ENCODE peak calls at places on chromosome 2, in four cellular contexts. U is mammary epithelial cell, I is kidney epithelial cell, E is foreskin fibroblast. F is an unnamed sample.

GRCh38 chr2:127056086-127056485 is 50.9 kb downstream of the BIN1 start:
- DNase-seq in E (no peak), U (no peak), I (no peak), F (no peak)

GRCh38 chr2:9795071-9795470 is 48.2 kb upstream of the TAF1B start:
- DNase-seq in E (no peak), U (no peak), I (no peak), F (no peak)

GRCh38 chr2:47008381-47009280 is 93.0 kb upstream of the MCFD2 start:
- DNase-seq in E (peak), U (no peak), I (no peak), F (no peak)

GRCh38 chr2:60867848-60868247 is 13.5 kb upstream of the REL start:
- DNase-seq in U (no peak), I (no peak), E (no peak), F (no peak)

GRCh38 chr2:187527262-187527661 is 27.0 kb downstream of the TFPI start:
- DNase-seq in E (peak), I (no peak), U (no peak), F (no peak)

GRCh38 chr2:161048317-161048716 is 111.9 kb upstream of the TANK start:
- DNase-seq in E (no peak), I (no peak), U (no peak), F (no peak)

GRCh38 chr2:192195548-192196418 is 1.1 kb upstream of the TMEFF2 start:
- DNase-seq in E (peak), U (no peak), I (no peak), F (peak)

GRCh38 chr2:141331127-141331526 is 799.7 kb downstream of the LRP1B start:
- DNase-seq in E (peak), I (peak), U (peak), F (peak)

GRCh38 chr2:159938375-159938774 is 124.0 kb downstream of the PLA2R1 start:
- DNase-seq in I (no peak), U (no peak), E (no peak), F (no peak)

GRCh38 chr2:232438951-232439757 is 16.8 kb upstream of the ALPI start:
- DNase-seq in E (peak), I (no peak), U (no peak), F (no peak)

GRCh38 chr2:226699321-226699720 is 100.3 kb downstream of the IRS1 start:
- DNase-seq in E (peak), I (no peak), U (no peak), F (no peak)

GRCh38 chr2:109272461-109272860 is 143.5 kb downstream of the SH3RF3 start:
- DNase-seq in E (peak), U (no peak), I (no peak), F (no peak)

GRCh38 chr2:932320-933221 is 18.1 kb upstream of the SNTG2 start:
- DNase-seq in E (peak), U (no peak), I (no peak), F (no peak)

GRCh38 chr2:112834379-112835014 is 2.1 kb downstream of the IL1B start:
- DNase-seq in I (no peak), U (no peak), E (peak), F (no peak)

GRCh38 chr2:219475697-219476604 is 22.7 kb upstream of the GMPPA start:
- DNase-seq in I (no peak), U (no peak), E (peak), F (no peak)

GRCh38 chr2:177282101-177282573 is 17.6 kb upstream of the NFE2L2 start:
- DNase-seq in E (peak), U (no peak), I (no peak), F (no peak)

GRCh38 chr2:182694189-182694588 is 21.9 kb upstream of the DNAJC10 start:
- DNase-seq in I (no peak), E (no peak), U (no peak), F (no peak)

GRCh38 chr2:223123859-223124610 is 72.0 kb downstream of the KCNE4 start:
- DNase-seq in U (no peak), I (no peak), E (peak), F (no peak)

GRCh38 chr2:28338046-28338753 is 54.5 kb upstream of the FOSL2 start:
- DNase-seq in I (no peak), U (no peak), E (peak), F (no peak)

GRCh38 chr2:120609826-120610395 is 125.8 kb upstream of the GLI2 start:
- DNase-seq in E (no peak), I (no peak), U (no peak), F (no peak)

GRCh38 chr2:124187948-124188347 is 162.9 kb downstream of the CNTNAP5 start:
- DNase-seq in I (no peak), U (no peak), E (no peak), F (no peak)

GRCh38 chr2:147851244-147851930 is 6.6 kb downstream of the ACVR2A start:
- DNase-seq in I (no peak), U (no peak), E (no peak), F (no peak)

GRCh38 chr2:191638079-191638801 is 39.7 kb upstream of the NABP1 start:
- DNase-seq in E (peak), U (no peak), I (no peak), F (no peak)

GRCh38 chr2:195407782-195408181 is 249.2 kb upstream of the SLC39A10 start:
- DNase-seq in U (peak), I (no peak), E (peak), F (peak)

GRCh38 chr2:2877427-2877826 is 500.2 kb downstream of the EIPR1 start:
- DNase-seq in E (no peak), I (no peak), U (no peak), F (no peak)

GRCh38 chr2:98702127-98702802 is 28.7 kb downstream of the MGAT4A start:
- DNase-seq in I (no peak), U (no peak), E (peak), F (no peak)

GRCh38 chr2:218202266-218202665 is 14.7 kb upstream of the ARPC2 start:
- DNase-seq in E (peak), U (no peak), I (no peak), F (no peak)

GRCh38 chr2:133673570-133673969 is 105.3 kb upstream of the NCKAP5 start:
- DNase-seq in E (no peak), U (no peak), I (no peak), F (no peak)

GRCh38 chr2:40202798-40203400 is 249.0 kb downstream of the SLC8A1 start:
- DNase-seq in E (peak), I (no peak), U (no peak), F (peak)

GRCh38 chr2:36607947-36608346 is 10.0 kb upstream of the FEZ2 start:
- DNase-seq in U (no peak), I (no peak), E (peak), F (no peak)

GRCh38 chr2:11697103-11697871 is 27.3 kb upstream of the NTSR2 start:
- DNase-seq in I (peak), U (peak), E (peak), F (no peak)

GRCh38 chr2:149648282-149649030 is 60.9 kb upstream of the MMADHC start:
- DNase-seq in E (peak), U (peak), I (peak), F (peak)
- TF ChIP-seq CTCF in E (no peak), U (no peak), I (no peak), F (peak)

GRCh38 chr2:199850718-199851498 is at the start of gene FTCDNL1:
- DNase-seq in E (peak), U (peak), I (no peak), F (peak)
- TF ChIP-seq CTCF in E (peak), U (peak), I (peak), F (peak)

DNA sequence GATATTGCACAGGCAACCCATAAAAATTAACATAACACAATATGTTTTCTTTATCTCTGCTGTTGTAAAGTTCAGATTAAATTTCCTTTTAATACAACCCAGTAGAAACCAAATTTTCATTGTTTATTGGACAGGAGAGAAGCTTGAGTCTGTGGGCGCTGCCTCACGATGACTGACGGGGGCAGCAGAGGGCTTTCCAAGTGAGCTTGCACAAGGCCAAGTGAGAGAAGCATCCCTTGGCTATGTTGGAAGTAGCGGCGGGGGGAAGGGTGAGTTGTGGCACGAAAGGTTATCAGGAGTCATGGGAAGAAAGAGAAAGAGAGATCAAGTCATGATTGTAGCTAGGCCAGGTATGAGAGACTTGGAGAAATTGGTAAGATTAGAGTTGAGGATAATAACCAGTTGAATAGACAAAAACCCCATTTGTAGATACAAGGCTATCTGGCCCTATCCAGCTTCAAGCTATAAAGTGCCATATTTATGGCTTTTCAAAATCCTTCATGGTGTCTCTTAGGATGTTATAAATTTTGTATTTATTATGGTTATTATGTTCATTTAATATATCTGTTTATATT is 413.7 kb upstream of the FAM98A start:
- DNase-seq in E (peak), U (peak), I (peak), F (peak)
- TF ChIP-seq CTCF in E (peak), U (peak), I (peak), F (peak)

DNA sequence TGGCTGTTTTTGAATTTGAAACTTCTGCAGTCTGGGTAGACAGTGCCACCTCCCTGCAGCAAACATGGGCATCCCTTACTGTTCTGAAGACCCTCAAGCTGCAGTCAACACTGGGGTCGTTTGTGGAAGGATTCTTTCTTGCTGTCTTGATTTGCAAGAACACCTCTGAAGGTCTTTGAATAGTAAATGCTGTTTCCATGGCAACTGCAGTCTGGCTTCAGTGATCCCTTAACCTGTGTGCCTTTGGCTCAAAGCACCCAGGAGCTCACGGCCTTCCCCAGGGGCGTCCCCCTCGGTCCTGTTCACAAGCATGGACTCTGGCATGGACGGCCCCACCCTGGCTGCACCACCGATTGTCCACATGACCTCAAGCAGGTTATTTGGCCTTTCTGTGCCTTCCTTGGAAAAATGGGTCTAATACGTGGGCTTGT is 38.3 kb downstream of the LRRFIP1 start:
- DNase-seq in E (no peak), I (no peak), U (no peak), F (no peak)
- TF ChIP-seq CTCF in E (no peak), I (peak), U (peak), F (no peak)

GRCh38 chr2:238884812-238885408 is 37.0 kb downstream of the TWIST2 start:
- DNase-seq in E (no peak), U (no peak), I (no peak), F (no peak)

GRCh38 chr2:238884122-238884811 is 36.4 kb downstream of the TWIST2 start:
- DNase-seq in U (no peak), I (no peak), E (no peak), F (no peak)

GRCh38 chr2:238888781-238889180 is 40.9 kb downstream of the TWIST2 start:
- DNase-seq in E (peak), U (no peak), I (no peak), F (no peak)

GRCh38 chr2:238887616-238888015 is 39.7 kb downstream of the TWIST2 start:
- DNase-seq in E (no peak), I (no peak), U (no peak), F (no peak)

DNA sequence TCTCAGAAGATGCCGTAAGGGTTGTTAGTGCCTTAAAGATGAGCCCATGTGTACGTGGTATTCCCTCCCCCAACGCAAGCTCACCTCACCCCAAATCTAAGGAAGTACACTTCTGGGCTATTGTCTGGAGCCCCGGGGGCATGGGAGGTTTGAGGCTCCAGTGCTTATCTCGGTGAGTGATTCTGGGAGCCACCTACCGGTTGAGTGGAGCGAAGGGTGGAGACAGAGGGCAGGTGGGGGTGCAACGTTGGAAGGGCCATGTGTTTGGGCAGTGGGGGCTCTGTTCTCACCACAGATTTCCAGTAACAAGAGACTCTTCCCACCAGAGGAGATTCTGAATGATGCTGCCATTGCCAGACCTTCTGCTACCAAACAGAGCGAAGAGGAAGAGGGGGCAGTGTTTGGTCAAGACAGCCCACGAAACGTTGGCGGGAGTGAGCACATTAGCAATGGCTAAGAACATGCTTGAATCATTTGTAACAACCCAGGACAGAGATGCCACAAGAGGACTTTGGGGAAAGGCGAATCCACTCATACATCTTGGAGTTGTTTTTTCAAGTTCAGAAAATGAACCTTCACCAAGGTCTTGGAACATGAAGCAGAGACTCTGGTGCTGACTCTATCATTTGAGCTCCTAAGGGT is 38.7 kb downstream of the TWIST2 start:
- DNase-seq in U (no peak), E (peak), I (no peak), F (no peak)
- TF ChIP-seq CTCF in U (no peak), E (peak), I (no peak), F (peak)

GRCh38 chr2:119264781-119265692 is 41.4 kb downstream of the STEAP3 start:
- DNase-seq in I (no peak), U (peak), E (peak), F (no peak)
- TF ChIP-seq CTCF in I (peak), U (peak), E (peak), F (peak)